ENCODE peak calls at places on chromosomes 12 and 14, in eight cellular contexts. P is astrocyte of the spinal cord; L is naive thymus-derived CD8-positive, alpha-beta T cell; T is mesenteric fat pad; M is NCI-H1436; E is activated CD8-positive, alpha-beta memory T cell treated with anti-CD3 and anti-CD28 coated beads for 4 hours; O is putamen; R is adrenal gland. U is an unnamed sample.

GRCh38 chr12:57521475-57522018 is 1.1 kb upstream of the MBD6 start:
- DNase-seq in P (peak), L (no peak), T (no peak), M (peak), E (no peak), O (no peak), R (peak), U (peak)

GRCh38 chr12:14111230-14111865 is 129.9 kb upstream of the GRIN2B start:
- DNase-seq in P (no peak), L (no peak), T (no peak), M (no peak), E (no peak), O (peak), R (no peak), U (no peak)

GRCh38 chr12:10184261-10184843 is 5.5 kb downstream of the TMEM52B start:
- DNase-seq in P (peak), L (no peak), T (no peak), M (no peak), E (no peak), O (no peak), R (no peak), U (no peak)

GRCh38 chr12:22625671-22626251 is 790 bp downstream of the ETNK1 start:
- DNase-seq in P (peak), L (peak), T (no peak), M (peak), E (peak), O (peak), R (peak), U (peak)

GRCh38 chr14:105700622-105701288 is 174.4 kb downstream of the TMEM121 start:
- DNase-seq in P (no peak), L (peak), T (peak), M (no peak), E (no peak), O (no peak), R (no peak), U (no peak)

GRCh38 chr12:57242691-57243454 is 8.1 kb downstream of the STAC3 start:
- DNase-seq in P (peak), L (peak), T (no peak), M (peak), E (no peak), O (no peak), R (no peak), U (peak)

GRCh38 chr14:77119852-77120251 is 21.7 kb downstream of the ZDHHC22 start:
- DNase-seq in P (no peak), L (no peak), T (peak), M (no peak), E (no peak), O (no peak), R (no peak), U (no peak)

GRCh38 chr12:53499261-53500118 is at the start of gene MAP3K12:
- DNase-seq in P (peak), L (peak), T (peak), M (peak), E (peak), O (peak), R (peak), U (peak)

GRCh38 chr12:2347137-2347843 is 294.5 kb downstream of the CACNA1C start:
- DNase-seq in P (no peak), L (no peak), T (peak), M (no peak), E (no peak), O (no peak), R (no peak), U (peak)

GRCh38 chr12:3935078-3935477 is 61.9 kb upstream of the PARP11 start:
- DNase-seq in P (no peak), L (no peak), T (no peak), M (no peak), E (no peak), O (no peak), R (no peak), U (no peak)

GRCh38 chr12:19064713-19065112 is 64.8 kb upstream of the PLEKHA5 start:
- DNase-seq in P (no peak), L (no peak), T (no peak), M (no peak), E (no peak), O (no peak), R (no peak), U (no peak)